ENCODE peak calls at places on chromosomes 16 and 17, in four cellular contexts. V is lower leg skin, J is fibroblast of pulmonary artery, M is HFF-Myc. C is an unnamed sample.

GRCh38 chr16:66923247-66923851 is 2.0 kb downstream of the RRAD start:
- DNase-seq in M (no peak), J (peak; percentile 69), V (no peak), C (no peak)

GRCh38 chr17:76137351-76138233 is 3.5 kb downstream of the FOXJ1 start:
- DNase-seq in V (no peak), M (no peak), J (no peak), C (no peak)

GRCh38 chr16:2142942-2143868 is 5.2 kb upstream of the RAB26 start:
- DNase-seq in J (no peak), V (peak; percentile 81), M (no peak), C (no peak)

GRCh38 chr16:82638095-82638798 is 11.5 kb downstream of the CDH13 start:
- DNase-seq in M (peak; percentile 85), V (no peak), J (peak; percentile 91), C (peak; percentile 92)

GRCh38 chr16:69367980-69368379 is 16.4 kb upstream of the TMED6 start:
- DNase-seq in V (peak; percentile 4), M (no peak), J (peak; percentile 72), C (peak; percentile 52)

GRCh38 chr16:90046971-90047713 is 27.9 kb upstream of the DBNDD1 start:
- DNase-seq in V (no peak), M (no peak), J (peak; percentile 72), C (peak; percentile 37)

GRCh38 chr17:11638700-11639265 is 40.5 kb downstream of the DNAH9 start:
- DNase-seq in V (peak; percentile 31), M (no peak), J (no peak), C (no peak)

GRCh38 chr16:31869511-31870201 is 4.0 kb upstream of the ZNF267 start:
- DNase-seq in V (no peak), M (peak; percentile 35), J (peak; percentile 89), C (peak; percentile 98)

GRCh38 chr16:72189865-72190371 is 18.0 kb upstream of the PMFBP1 start:
- DNase-seq in M (no peak), V (no peak), J (peak; percentile 87), C (peak; percentile 48)

GRCh38 chr16:81511371-81511770 is 66.8 kb downstream of the CMIP start:
- DNase-seq in M (peak; percentile 83), V (no peak), J (peak; percentile 68), C (peak; percentile 93)

C was measured in dermis microvascular lymphatic vessel endothelial cell.